ENCODE peak calls at places on chromosomes 11 and 22, in six cellular contexts. One of them, this sample, is unnamed.

GRCh38 chr22:17990167-17990566 is 34.2 kb downstream of the MICAL3 start:
- DNase-seq in foreskin fibroblast: no peak
- DNase-seq in tibial artery: no peak
- DNase-seq in prostate gland: no peak
- DNase-seq in fibroblast of pulmonary artery: no peak
- DNase-seq in lower lobe of right lung: no peak
- DNase-seq in this sample: no peak

GRCh38 chr11:29446132-29446531 is 570.7 kb downstream of the KCNA4 start:
- DNase-seq in foreskin fibroblast: no peak
- DNase-seq in tibial artery: no peak
- DNase-seq in prostate gland: no peak
- DNase-seq in fibroblast of pulmonary artery: no peak
- DNase-seq in lower lobe of right lung: no peak
- DNase-seq in this sample: no peak

GRCh38 chr11:124763156-124763947 is 1.3 kb upstream of the ESAM start:
- DNase-seq in foreskin fibroblast: peak; percentile 87
- DNase-seq in tibial artery: peak; percentile 82
- DNase-seq in prostate gland: peak; percentile 84
- DNase-seq in fibroblast of pulmonary artery: peak; percentile 75
- DNase-seq in lower lobe of right lung: peak; percentile 93
- DNase-seq in this sample: no peak

GRCh38 chr11:126993599-126993998 is 7.0 kb downstream of the KIRREL3 start:
- DNase-seq in foreskin fibroblast: peak; percentile 71
- DNase-seq in tibial artery: no peak
- DNase-seq in prostate gland: no peak
- DNase-seq in fibroblast of pulmonary artery: no peak
- DNase-seq in lower lobe of right lung: no peak
- DNase-seq in this sample: no peak

GRCh38 chr11:69238562-69239319 is 55.2 kb upstream of the MYEOV start:
- DNase-seq in foreskin fibroblast: no peak
- DNase-seq in tibial artery: peak; percentile 3
- DNase-seq in prostate gland: no peak
- DNase-seq in fibroblast of pulmonary artery: no peak
- DNase-seq in lower lobe of right lung: no peak
- DNase-seq in this sample: no peak

GRCh38 chr22:45608763-45609180 is 62.9 kb upstream of the ATXN10 start:
- DNase-seq in foreskin fibroblast: peak; percentile 87
- DNase-seq in tibial artery: no peak
- DNase-seq in prostate gland: no peak
- DNase-seq in fibroblast of pulmonary artery: peak; percentile 16
- DNase-seq in lower lobe of right lung: peak; percentile 24
- DNase-seq in this sample: peak; percentile 66

GRCh38 chr11:117875397-117876048 is 935 bp downstream of the FXYD6 start:
- DNase-seq in foreskin fibroblast: no peak
- DNase-seq in tibial artery: no peak
- DNase-seq in prostate gland: no peak
- DNase-seq in fibroblast of pulmonary artery: no peak
- DNase-seq in lower lobe of right lung: no peak
- DNase-seq in this sample: no peak

GRCh38 chr11:111938687-111939160 is 1.6 kb downstream of the DIXDC1 start:
- DNase-seq in foreskin fibroblast: peak; percentile 79
- DNase-seq in tibial artery: no peak
- DNase-seq in prostate gland: no peak
- DNase-seq in fibroblast of pulmonary artery: peak; percentile 52
- DNase-seq in lower lobe of right lung: no peak
- DNase-seq in this sample: no peak

GRCh38 chr11:105589346-105589745 is 20.5 kb upstream of the GRIA4 start:
- DNase-seq in foreskin fibroblast: peak; percentile 12
- DNase-seq in tibial artery: no peak
- DNase-seq in prostate gland: no peak
- DNase-seq in fibroblast of pulmonary artery: no peak
- DNase-seq in lower lobe of right lung: no peak
- DNase-seq in this sample: no peak

GRCh38 chr22:39915295-39915726 is 14.4 kb downstream of the GRAP2 start:
- DNase-seq in foreskin fibroblast: no peak
- DNase-seq in tibial artery: no peak
- DNase-seq in prostate gland: no peak
- DNase-seq in fibroblast of pulmonary artery: no peak
- DNase-seq in lower lobe of right lung: no peak
- DNase-seq in this sample: no peak

GRCh38 chr11:95831198-95831883 is 41.0 kb downstream of the CEP57 start:
- DNase-seq in foreskin fibroblast: peak; percentile 87
- DNase-seq in tibial artery: no peak
- DNase-seq in prostate gland: no peak
- DNase-seq in fibroblast of pulmonary artery: peak; percentile 57
- DNase-seq in lower lobe of right lung: no peak
- DNase-seq in this sample: peak; percentile 87

GRCh38 chr11:6319879-6320410 is 356 bp downstream of the CAVIN3 start:
- DNase-seq in foreskin fibroblast: peak; percentile 98
- DNase-seq in tibial artery: peak; percentile 95
- DNase-seq in prostate gland: peak; percentile 56
- DNase-seq in fibroblast of pulmonary artery: peak; percentile 91
- DNase-seq in lower lobe of right lung: peak; percentile 95
- DNase-seq in this sample: peak; percentile 83

GRCh38 chr22:30485362-30485988 is 13.7 kb upstream of the SEC14L3 start:
- DNase-seq in foreskin fibroblast: peak; percentile 78
- DNase-seq in tibial artery: peak; percentile 24
- DNase-seq in prostate gland: peak; percentile 53
- DNase-seq in fibroblast of pulmonary artery: peak; percentile 64
- DNase-seq in lower lobe of right lung: peak; percentile 79
- DNase-seq in this sample: peak; percentile 7

GRCh38 chr11:35511666-35512065 is 13.8 kb downstream of the PAMR1 start:
- DNase-seq in foreskin fibroblast: peak; percentile 89
- DNase-seq in tibial artery: no peak
- DNase-seq in prostate gland: no peak
- DNase-seq in fibroblast of pulmonary artery: peak; percentile 44
- DNase-seq in lower lobe of right lung: no peak
- DNase-seq in this sample: peak; percentile 57

GRCh38 chr11:104772806-104773241 is 125.4 kb downstream of the CASP12 start:
- DNase-seq in foreskin fibroblast: peak; percentile 96
- DNase-seq in tibial artery: no peak
- DNase-seq in prostate gland: no peak
- DNase-seq in fibroblast of pulmonary artery: peak; percentile 89
- DNase-seq in lower lobe of right lung: no peak
- DNase-seq in this sample: peak; percentile 79

GRCh38 chr11:8686325-8686724 is 3.7 kb downstream of the RPL27A start:
- DNase-seq in foreskin fibroblast: no peak
- DNase-seq in tibial artery: no peak
- DNase-seq in prostate gland: no peak
- DNase-seq in fibroblast of pulmonary artery: no peak
- DNase-seq in lower lobe of right lung: no peak
- DNase-seq in this sample: no peak

GRCh38 chr22:31212783-31213626 is 907 bp downstream of the LIMK2 start:
- DNase-seq in foreskin fibroblast: no peak
- DNase-seq in tibial artery: no peak
- DNase-seq in prostate gland: no peak
- DNase-seq in fibroblast of pulmonary artery: no peak
- DNase-seq in lower lobe of right lung: no peak
- DNase-seq in this sample: no peak

GRCh38 chr11:36510567-36511020 is 522 bp upstream of the TRAF6 start:
- DNase-seq in foreskin fibroblast: peak; percentile 48
- DNase-seq in tibial artery: no peak
- DNase-seq in prostate gland: no peak
- DNase-seq in fibroblast of pulmonary artery: peak; percentile 43
- DNase-seq in lower lobe of right lung: no peak
- DNase-seq in this sample: no peak

GRCh38 chr11:122036022-122036421 is 80.0 kb downstream of the BLID start:
- DNase-seq in foreskin fibroblast: peak; percentile 73
- DNase-seq in tibial artery: no peak
- DNase-seq in prostate gland: no peak
- DNase-seq in fibroblast of pulmonary artery: peak; percentile 85
- DNase-seq in lower lobe of right lung: no peak
- DNase-seq in this sample: peak; percentile 68

GRCh38 chr11:26286472-26287066 is 45.4 kb upstream of the ANO3 start:
- DNase-seq in foreskin fibroblast: peak; percentile 61
- DNase-seq in tibial artery: no peak
- DNase-seq in prostate gland: no peak
- DNase-seq in fibroblast of pulmonary artery: peak; percentile 44
- DNase-seq in lower lobe of right lung: no peak
- DNase-seq in this sample: no peak

GRCh38 chr11:79437274-79437980 is 3.4 kb downstream of the TENM4 start:
- DNase-seq in foreskin fibroblast: peak; percentile 84
- DNase-seq in tibial artery: peak; percentile 47
- DNase-seq in prostate gland: peak; percentile 44
- DNase-seq in fibroblast of pulmonary artery: no peak
- DNase-seq in lower lobe of right lung: peak; percentile 65
- DNase-seq in this sample: no peak

GRCh38 chr22:29141078-29141688 is 64.5 kb upstream of the EMID1 start:
- DNase-seq in foreskin fibroblast: no peak
- DNase-seq in tibial artery: no peak
- DNase-seq in prostate gland: no peak
- DNase-seq in fibroblast of pulmonary artery: no peak
- DNase-seq in lower lobe of right lung: no peak
- DNase-seq in this sample: no peak

GRCh38 chr11:61627831-61628753 is 47.2 kb upstream of the SYT7 start:
- DNase-seq in foreskin fibroblast: peak; percentile 93
- DNase-seq in tibial artery: peak; percentile 29
- DNase-seq in prostate gland: peak; percentile 71
- DNase-seq in fibroblast of pulmonary artery: peak; percentile 75
- DNase-seq in lower lobe of right lung: peak; percentile 64
- DNase-seq in this sample: peak; percentile 24

GRCh38 chr11:75453916-75454655 is 21.1 kb upstream of the KLHL35 start:
- DNase-seq in foreskin fibroblast: peak; percentile 29
- DNase-seq in tibial artery: peak; percentile 39
- DNase-seq in prostate gland: no peak
- DNase-seq in fibroblast of pulmonary artery: peak; percentile 62
- DNase-seq in lower lobe of right lung: no peak
- DNase-seq in this sample: peak; percentile 97

GRCh38 chr11:96234866-96235441 is 108.0 kb downstream of the MAML2 start:
- DNase-seq in foreskin fibroblast: no peak
- DNase-seq in tibial artery: no peak
- DNase-seq in prostate gland: no peak
- DNase-seq in fibroblast of pulmonary artery: no peak
- DNase-seq in lower lobe of right lung: no peak
- DNase-seq in this sample: no peak

DNA sequence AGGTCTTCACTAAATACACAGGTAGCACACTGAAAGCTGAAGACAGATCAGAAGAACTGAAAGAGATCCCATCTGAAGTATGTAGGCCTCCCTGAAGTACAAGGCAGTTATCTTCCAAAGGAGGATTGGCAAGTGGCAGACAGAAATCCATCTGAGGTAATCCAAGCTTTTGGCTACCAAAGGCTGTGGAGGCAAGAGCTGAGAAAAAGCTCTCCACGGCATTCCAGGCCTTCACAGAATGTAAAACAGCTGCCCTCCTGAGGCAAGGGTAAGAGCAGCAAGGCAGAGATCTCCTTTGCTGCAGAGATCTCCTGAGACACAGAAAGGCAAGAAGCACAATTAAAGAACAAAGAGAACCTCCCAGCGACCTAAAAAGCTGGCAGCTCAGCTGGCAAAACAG is 19.1 kb downstream of the PIK3C2A start:
- DNase-seq in foreskin fibroblast: no peak
- DNase-seq in tibial artery: no peak
- DNase-seq in prostate gland: no peak
- DNase-seq in fibroblast of pulmonary artery: peak; percentile 10
- DNase-seq in lower lobe of right lung: no peak
- DNase-seq in this sample: no peak
- TF ChIP-seq CTCF in foreskin fibroblast: no peak
- TF ChIP-seq CTCF in tibial artery: no peak
- TF ChIP-seq CTCF in prostate gland: no peak
- TF ChIP-seq CTCF in fibroblast of pulmonary artery: no peak
- TF ChIP-seq CTCF in lower lobe of right lung: no peak
- TF ChIP-seq CTCF in this sample: no peak

DNA sequence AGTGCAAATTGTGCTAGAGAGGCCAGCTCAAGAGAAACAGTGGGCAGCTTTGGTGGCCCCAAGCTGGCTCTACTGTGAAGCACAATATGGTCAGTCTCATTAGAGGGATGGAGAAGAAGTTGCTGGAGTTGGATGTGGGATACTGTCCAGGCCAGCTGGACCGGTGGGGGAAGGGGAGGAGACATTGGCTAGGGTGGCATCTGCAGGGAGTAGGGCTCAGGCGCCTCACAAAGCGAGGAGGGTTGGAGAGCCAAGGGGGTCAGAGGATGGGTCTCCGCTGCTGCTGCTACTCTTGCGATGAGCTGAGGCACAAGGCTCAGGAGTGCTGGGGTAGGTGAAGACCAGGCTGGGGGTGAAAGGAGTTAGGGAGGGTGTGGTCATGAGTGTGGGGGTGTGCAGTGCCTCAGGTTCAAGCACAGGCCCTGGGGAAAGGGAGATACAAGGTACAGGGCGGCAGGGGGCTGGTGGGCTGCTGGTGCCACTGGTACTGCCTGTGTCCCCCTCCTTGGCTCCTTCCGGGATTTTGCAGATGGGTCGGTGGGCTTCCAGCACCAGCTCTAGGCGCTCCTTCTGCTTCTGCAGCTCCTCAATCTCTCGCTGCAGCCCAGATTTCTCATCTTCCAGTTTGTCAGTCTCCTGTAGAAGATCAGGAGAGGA is 2.3 kb downstream of the CCDC85B start:
- DNase-seq in foreskin fibroblast: peak; percentile 51
- DNase-seq in tibial artery: no peak
- DNase-seq in prostate gland: no peak
- DNase-seq in fibroblast of pulmonary artery: no peak
- DNase-seq in lower lobe of right lung: peak; percentile 38
- DNase-seq in this sample: no peak
- H3K4me3 ChIP-seq in foreskin fibroblast: peak overlapping the region; percentile 66
- H3K4me3 ChIP-seq in tibial artery: no peak overlapping the region
- H3K4me3 ChIP-seq in prostate gland: no peak overlapping the region
- H3K4me3 ChIP-seq in fibroblast of pulmonary artery: peak overlapping the region; percentile 74
- H3K4me3 ChIP-seq in lower lobe of right lung: peak overlapping the region; percentile 88
- H3K4me3 ChIP-seq in this sample: peak overlapping the region; percentile 50

DNA sequence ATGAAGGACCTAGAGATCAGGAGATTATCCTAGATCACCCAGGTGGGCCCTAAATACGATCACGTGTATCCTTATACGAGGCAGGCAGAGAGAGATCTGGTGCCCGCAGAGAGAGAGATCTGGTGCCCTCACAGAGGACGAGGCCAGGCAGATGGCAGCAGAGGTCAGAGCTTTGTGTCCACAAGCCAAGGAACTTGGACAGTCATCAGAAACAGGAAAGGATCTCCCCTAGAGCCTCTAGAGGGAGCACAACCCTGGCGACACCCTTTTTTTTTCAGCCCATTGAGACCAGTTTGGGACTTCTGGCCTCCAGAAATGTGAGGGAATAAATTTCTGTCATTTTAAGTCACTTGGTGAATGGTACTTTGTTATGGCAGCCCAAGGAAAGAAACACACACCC is 25.5 kb upstream of the TIMP3 start:
- DNase-seq in foreskin fibroblast: no peak
- DNase-seq in tibial artery: no peak
- DNase-seq in prostate gland: no peak
- DNase-seq in fibroblast of pulmonary artery: no peak
- DNase-seq in lower lobe of right lung: no peak
- DNase-seq in this sample: no peak
- TF ChIP-seq CTCF in foreskin fibroblast: peak; percentile 33
- TF ChIP-seq CTCF in tibial artery: no peak
- TF ChIP-seq CTCF in prostate gland: no peak
- TF ChIP-seq CTCF in fibroblast of pulmonary artery: peak; percentile 37
- TF ChIP-seq CTCF in lower lobe of right lung: peak; percentile 21
- TF ChIP-seq CTCF in this sample: peak; percentile 28

DNA sequence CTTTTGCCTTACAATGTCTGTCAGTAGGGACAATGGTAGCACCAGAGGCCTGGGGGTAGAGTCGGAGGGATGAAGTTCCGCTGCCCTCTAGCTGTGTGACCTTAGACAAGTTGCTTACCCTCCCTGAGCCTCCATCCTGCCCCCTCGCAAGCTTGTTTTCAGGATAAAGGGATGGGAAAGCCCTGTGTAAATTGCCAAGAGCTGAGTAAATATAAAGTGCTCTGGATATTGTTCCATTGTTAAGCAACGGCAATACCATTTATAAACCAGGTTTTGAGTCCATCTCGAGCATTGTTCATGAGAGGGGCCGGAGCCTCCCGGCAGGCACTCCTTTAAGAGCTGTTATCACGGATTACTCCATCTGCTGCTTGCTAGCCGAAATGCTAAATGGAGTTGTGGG is 72.9 kb downstream of the ZBTB16 start:
- DNase-seq in foreskin fibroblast: no peak
- DNase-seq in tibial artery: peak; percentile 20
- DNase-seq in prostate gland: no peak
- DNase-seq in fibroblast of pulmonary artery: peak; percentile 44
- DNase-seq in lower lobe of right lung: no peak
- DNase-seq in this sample: peak; percentile 16
- H3K4me3 ChIP-seq in foreskin fibroblast: no peak overlapping the region
- H3K4me3 ChIP-seq in tibial artery: peak overlapping the region; percentile 19
- H3K4me3 ChIP-seq in prostate gland: no peak overlapping the region
- H3K4me3 ChIP-seq in fibroblast of pulmonary artery: no peak overlapping the region
- H3K4me3 ChIP-seq in lower lobe of right lung: no peak overlapping the region
- H3K4me3 ChIP-seq in this sample: no peak overlapping the region

This sample was measured in AG09309.